ENCODE peak calls at places on chromosomes 1 and 21, in ten cellular contexts. A is GM23248, Z is upper lobe of right lung, G is neural progenitor cell, O is Peyer's patch, E is WERI-Rb-1, D is lower lobe of right lung, Y is tibial artery, X is left ventricle myocardium inferior, P is right lobe of liver. N is an unnamed sample.
A peak's percentile ranks its signal among the peaks of the same experiment; 100 is the strongest.

GRCh38 chr1:228337711-228338520 is 68.7 kb downstream of the TRIM11 start:
- DNase-seq in O (no peak), P (peak; percentile 34), Z (peak; percentile 59), X (peak; percentile 14), Y (peak; percentile 12), E (peak; percentile 1), A (no peak), D (peak; percentile 31), G (no peak), N (no peak)

GRCh38 chr21:42219606-42220137 is 732 bp downstream of the ABCG1 start:
- DNase-seq in X (peak; percentile 28), D (peak; percentile 69), Y (no peak), Z (peak; percentile 78), A (peak; percentile 28), O (peak; percentile 48), E (peak; percentile 35), G (peak; percentile 57), P (no peak), N (no peak)

GRCh38 chr21:46625759-46626158 is 9.7 kb upstream of the PRMT2 start:
- DNase-seq in Y (no peak), D (no peak), Z (no peak), P (no peak), A (no peak), X (no peak), O (no peak), G (no peak), E (no peak), N (no peak)

GRCh38 chr1:29532285-29532684 is 296.0 kb downstream of the PTPRU start:
- DNase-seq in E (no peak), Z (no peak), P (no peak), X (no peak), D (no peak), Y (no peak), O (no peak), A (no peak), G (no peak), N (no peak)

GRCh38 chr1:2391034-2391384 is 345 bp downstream of the MORN1 start:
- DNase-seq in A (peak; percentile 76), Z (no peak), E (no peak), X (no peak), O (no peak), G (peak; percentile 76), Y (no peak), D (no peak), P (no peak), N (peak; percentile 42)

GRCh38 chr21:33171584-33172169 is 58.1 kb upstream of the IFNAR2 start:
- DNase-seq in X (no peak), E (peak; percentile 81), A (no peak), Z (no peak), O (no peak), G (peak; percentile 45), D (no peak), Y (no peak), P (no peak), N (no peak)

GRCh38 chr1:31007462-31007991 is 58.0 kb downstream of the PUM1 start:
- DNase-seq in G (no peak), E (no peak), P (no peak), A (peak; percentile 90), D (no peak), Y (no peak), Z (no peak), X (no peak), O (no peak), N (peak; percentile 29)

GRCh38 chr1:72397786-72398185 is 115.4 kb upstream of the NEGR1 start:
- DNase-seq in Y (no peak), X (no peak), D (no peak), G (peak; percentile 9), A (peak; percentile 77), O (no peak), P (no peak), E (no peak), Z (no peak), N (no peak)

GRCh38 chr1:225617956-225618355 is 35.0 kb downstream of the ENAH start:
- DNase-seq in X (no peak), O (no peak), Y (no peak), A (no peak), D (no peak), G (no peak), E (peak; percentile 33), P (no peak), Z (no peak), N (no peak)

GRCh38 chr1:215554865-215555264 is 12.2 kb upstream of the KCTD3 start:
- DNase-seq in D (no peak), G (no peak), X (no peak), A (no peak), P (no peak), Z (no peak), E (no peak), Y (no peak), O (no peak), N (no peak)
- H3K27me3 ChIP-seq in D (no peaks in the 10 kb centered on the region), G (no peaks in the 10 kb centered on the region), X (no peaks in the 10 kb centered on the region), A (no peaks in the 10 kb centered on the region), P (no peaks in the 10 kb centered on the region), Z (no peaks in the 10 kb centered on the region), E (no peaks in the 10 kb centered on the region), Y (peaks cover 3% of the 10 kb centered on the region), O (no peaks in the 10 kb centered on the region), N (no peaks in the 10 kb centered on the region)

DNA sequence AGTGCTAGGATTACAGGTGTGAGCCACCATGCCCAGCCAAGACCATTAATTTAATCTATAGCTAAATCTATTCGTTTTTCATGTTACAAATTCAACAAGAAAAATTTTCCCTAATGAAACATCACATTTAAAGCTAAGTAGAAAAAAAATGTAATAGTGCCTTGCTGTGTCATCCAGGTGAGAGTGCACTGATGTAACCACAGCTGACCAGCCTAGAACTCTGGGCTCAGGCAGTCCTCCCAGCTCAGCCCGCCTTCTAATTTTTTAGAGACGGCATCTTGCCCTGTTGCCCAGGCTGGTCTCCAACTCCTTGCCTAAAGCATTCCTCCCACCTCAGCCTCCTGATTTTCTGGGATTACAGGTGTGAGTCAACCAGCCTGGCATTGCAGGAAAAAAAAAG is 109.0 kb downstream of the PPIAL4G start:
- DNase-seq in D (no peak), X (no peak), Y (no peak), A (no peak), Z (no peak), G (no peak), E (no peak), P (no peak), O (no peak), N (no peak)
- H3K9me3 ChIP-seq in D (no peaks in the 10 kb centered on the region), X (no peaks in the 10 kb centered on the region), Y (no peaks in the 10 kb centered on the region), A (no peaks in the 10 kb centered on the region), Z (no peaks in the 10 kb centered on the region), G (no peaks in the 10 kb centered on the region), E (no peaks in the 10 kb centered on the region), P (no peaks in the 10 kb centered on the region), O (no peaks in the 10 kb centered on the region), N (no peaks in the 10 kb centered on the region)

GRCh38 chr1:230140221-230141001 is 73.4 kb downstream of the GALNT2 start:
- DNase-seq in E (no peak), X (no peak), Y (peak; percentile 49), A (peak; percentile 37), O (no peak), Z (no peak), D (no peak), P (peak; percentile 84), G (no peak), N (no peak)

GRCh38 chr1:230139741-230140140 is 72.7 kb downstream of the GALNT2 start:
- DNase-seq in O (no peak), X (no peak), E (no peak), D (no peak), A (no peak), P (no peak), G (no peak), Z (no peak), Y (no peak), N (no peak)

GRCh38 chr1:230139306-230139705 is 72.3 kb downstream of the GALNT2 start:
- DNase-seq in Y (no peak), G (no peak), P (no peak), O (no peak), Z (no peak), A (no peak), X (no peak), E (no peak), D (no peak), N (no peak)

GRCh38 chr1:230137328-230137815 is 70.3 kb downstream of the GALNT2 start:
- DNase-seq in O (no peak), A (no peak), G (no peak), P (no peak), D (no peak), Y (no peak), X (no peak), E (no peak), Z (no peak), N (no peak)

DNA sequence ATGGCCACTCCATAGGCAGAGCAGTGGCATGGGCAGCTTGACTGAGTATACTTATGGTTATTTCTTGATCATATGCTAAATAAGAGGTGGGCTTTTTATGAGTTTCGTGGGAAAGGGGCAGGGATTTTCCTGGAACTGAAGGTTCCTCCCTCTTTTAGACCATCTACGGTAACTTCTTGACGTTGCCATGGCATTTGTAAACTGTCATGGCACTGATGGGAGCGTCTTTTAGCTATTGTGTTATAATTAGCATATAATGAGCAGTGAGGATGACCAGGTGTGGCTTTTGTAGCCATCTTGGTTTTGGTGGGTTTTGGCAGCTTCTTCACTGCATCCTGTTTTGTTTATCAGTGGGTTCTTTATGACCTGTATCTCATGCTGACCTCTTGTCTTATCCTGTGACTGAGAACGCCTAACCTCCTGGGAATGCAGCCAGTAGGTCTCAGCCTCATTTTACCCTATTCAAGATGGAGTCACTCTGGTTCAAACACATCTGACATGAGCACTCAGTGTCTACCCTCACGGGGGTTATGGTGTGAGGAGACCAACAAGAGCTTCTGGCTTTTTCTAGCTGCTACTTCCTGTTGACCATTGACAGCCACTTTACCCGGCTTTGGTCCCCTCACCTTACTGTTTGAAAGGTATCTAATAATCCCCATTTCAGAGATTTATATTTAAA is 71.7 kb downstream of the GALNT2 start:
- DNase-seq in O (no peak), G (no peak), Z (no peak), Y (no peak), E (no peak), P (no peak), A (no peak), X (no peak), D (no peak), N (no peak)
- H3K36me3 ChIP-seq in O (no peaks in the 10 kb centered on the region), G (no peaks in the 10 kb centered on the region), Z (no peaks in the 10 kb centered on the region), Y (no peaks in the 10 kb centered on the region), E (peaks cover 6% of the 10 kb centered on the region), P (no peaks in the 10 kb centered on the region), A (no peaks in the 10 kb centered on the region), X (no peaks in the 10 kb centered on the region), D (no peaks in the 10 kb centered on the region), N (no peaks in the 10 kb centered on the region)

GRCh38 chr1:195867638-195868037 is 740.6 kb downstream of the KCNT2 start:
- DNase-seq in E (no peak), P (no peak), G (no peak), D (no peak), Y (no peak), O (no peak), Z (no peak), X (no peak), A (no peak), N (no peak)

DNA sequence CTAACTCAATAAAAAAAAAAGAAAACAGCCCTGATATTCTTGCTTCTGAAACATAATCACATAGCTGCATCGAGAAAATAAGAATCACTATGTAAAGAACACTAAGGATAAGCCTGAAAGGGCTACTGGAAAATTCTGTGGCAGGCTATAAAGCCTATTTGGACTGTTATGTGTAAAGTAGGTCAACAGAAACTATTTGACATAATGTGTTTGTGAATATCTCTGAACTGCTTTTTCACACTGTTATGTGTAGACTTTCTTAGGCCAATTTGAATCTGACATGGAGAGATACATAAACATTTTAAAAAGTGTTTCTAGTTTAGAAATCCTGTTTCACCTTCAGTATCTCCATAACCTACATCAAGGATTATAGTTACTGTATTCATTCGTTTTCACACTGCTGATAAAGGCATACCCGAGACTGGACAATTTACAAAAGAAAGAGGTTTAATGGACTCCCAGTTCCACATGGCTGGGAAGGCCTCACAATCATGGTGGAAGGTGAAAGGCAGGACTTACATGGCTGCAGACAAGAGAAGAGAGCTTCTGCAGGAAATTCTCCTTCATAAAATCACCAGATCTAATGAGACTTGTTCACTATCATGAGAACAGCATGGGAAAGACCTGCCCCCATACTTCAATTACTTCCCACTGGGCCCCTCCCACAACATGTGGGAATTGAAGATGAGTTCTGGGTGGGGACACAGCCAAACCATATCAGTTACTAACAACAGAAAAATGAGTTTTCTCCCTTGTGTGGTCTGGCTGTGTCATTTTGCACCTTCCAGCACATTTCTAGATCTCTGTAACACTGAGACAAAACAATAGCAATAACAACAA is 741.6 kb downstream of the KCNT2 start:
- DNase-seq in A (no peak), P (no peak), G (no peak), Y (no peak), O (no peak), X (no peak), D (no peak), E (no peak), Z (no peak), N (no peak)
- H3K27me3 ChIP-seq in A (no peaks in the 10 kb centered on the region), P (no peaks in the 10 kb centered on the region), G (no peaks in the 10 kb centered on the region), Y (no peaks in the 10 kb centered on the region), O (no peaks in the 10 kb centered on the region), X (no peaks in the 10 kb centered on the region), D (no peaks in the 10 kb centered on the region), E (no peaks in the 10 kb centered on the region), Z (no peaks in the 10 kb centered on the region), N (no peaks in the 10 kb centered on the region)